ENCODE peak calls at places on chromosomes 4 and X, in four cellular contexts. B is thyroid gland; U is CD8-positive, alpha-beta T cell; Q is stomach. T is an unnamed sample.

GRCh38 chr4:119035941-119036737 is 99.5 kb upstream of the MYOZ2 start:
- DNase-seq in B (no peak), U (no peak), Q (no peak), T (no peak)

GRCh38 chrX:7170903-7171302 is 22.9 kb upstream of the PUDP start:
- DNase-seq in B (no peak), U (peak; percentile 62), Q (peak; percentile 32), T (peak; percentile 13)

GRCh38 chrX:154378059-154378798 is 866 bp upstream of the EMD start:
- DNase-seq in B (peak; percentile 78), U (peak; percentile 66), Q (peak; percentile 70), T (peak; percentile 29)

GRCh38 chrX:17473021-17473420 is 98.0 kb downstream of the NHS start:
- DNase-seq in B (no peak), U (no peak), Q (no peak), T (no peak)

GRCh38 chrX:150329282-150329681 is 33.8 kb upstream of the MAMLD1 start:
- DNase-seq in B (no peak), U (no peak), Q (no peak), T (no peak)

GRCh38 chr4:100907465-100908454 is 389.9 kb upstream of the EMCN start:
- DNase-seq in B (no peak), U (no peak), Q (no peak), T (no peak)

GRCh38 chrX:139211568-139212182 is 318.9 kb upstream of the F9 start:
- DNase-seq in B (no peak), U (no peak), Q (no peak), T (no peak)

GRCh38 chrX:122363112-122363511 is 821.0 kb upstream of the GRIA3 start:
- DNase-seq in B (no peak), U (no peak), Q (no peak), T (peak; percentile 12)

GRCh38 chrX:86002076-86002896 is 45.1 kb downstream of the CHM start:
- DNase-seq in B (peak; percentile 2), U (no peak), Q (peak; percentile 49), T (no peak)

GRCh38 chrX:154401045-154401799 is 3.0 kb downstream of the RPL10 start:
- DNase-seq in B (no peak), U (no peak), Q (no peak), T (no peak)

GRCh38 chr4:161573836-161574235 is 590.0 kb downstream of the FSTL5 start:
- DNase-seq in B (no peak), U (no peak), Q (no peak), T (no peak)

GRCh38 chr4:175377203-175377602 is 434.9 kb downstream of the GPM6A start:
- DNase-seq in B (no peak), U (no peak), Q (no peak), T (no peak)

GRCh38 chrX:21394792-21395191 is 20.6 kb downstream of the CNKSR2 start:
- DNase-seq in B (no peak), U (no peak), Q (no peak), T (no peak)

GRCh38 chr4:19486400-19486799 is 765.3 kb upstream of the SLIT2 start:
- DNase-seq in B (peak; percentile 24), U (no peak), Q (no peak), T (no peak)

GRCh38 chr4:101981756-101982155 is 191.2 kb downstream of the BANK1 start:
- DNase-seq in B (peak; percentile 21), U (no peak), Q (no peak), T (no peak)

DNA sequence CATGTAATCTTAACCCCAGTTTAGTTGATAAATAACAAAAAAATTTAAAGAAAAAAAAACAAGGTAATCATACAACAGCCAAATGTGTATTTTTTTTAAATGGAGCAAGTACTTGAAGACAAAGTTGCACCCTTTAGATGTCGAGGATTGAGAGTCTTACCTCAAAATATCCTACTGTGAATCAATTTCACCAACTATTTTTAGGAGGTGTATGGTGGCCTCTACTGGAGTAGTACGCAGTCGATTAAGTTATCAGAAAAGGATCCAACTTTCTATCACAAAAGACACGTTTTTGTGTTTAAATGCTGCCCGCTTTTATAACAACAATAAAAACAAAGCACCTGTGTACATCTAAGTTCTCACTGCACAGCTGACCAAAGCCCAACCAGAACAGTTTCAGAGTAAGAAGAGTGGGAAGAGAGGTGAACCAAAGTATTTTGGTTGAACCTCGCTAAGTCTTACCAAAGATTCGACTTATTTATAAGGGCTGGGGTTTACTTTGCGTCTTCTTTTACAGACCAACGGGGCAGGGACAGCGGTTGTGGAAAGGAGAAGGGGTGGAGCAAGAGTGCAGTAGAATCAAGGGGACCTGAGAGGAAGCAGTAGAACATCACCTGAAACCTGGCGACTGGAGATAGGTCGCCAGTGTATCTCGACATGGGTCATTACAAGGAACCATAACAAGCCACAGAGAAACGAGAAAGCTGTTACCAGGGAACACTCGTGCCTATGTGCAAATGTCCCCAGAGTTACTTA is 1.2 kb downstream of the RPS6KA6 start:
- DNase-seq in B (peak; percentile 21), U (no peak), Q (no peak), T (peak; percentile 16)
- TF ChIP-seq CTCF in B (no peak), U (no peak), Q (no peak), T (no peak)

GRCh38 chr4:140863187-140863586 is 107.0 kb upstream of the TBC1D9 start:
- DNase-seq in B (no peak), U (no peak), Q (no peak), T (no peak)
- TF ChIP-seq CTCF in B (no peak), U (no peak), Q (no peak), T (no peak)

GRCh38 chr4:114807759-114808404 is 209.3 kb downstream of the UGT8 start:
- DNase-seq in B (peak; percentile 8), U (no peak), Q (peak; percentile 45), T (peak; percentile 58)
- TF ChIP-seq CTCF in B (peak; percentile 56), U (peak; percentile 66), Q (no peak), T (no peak)

DNA sequence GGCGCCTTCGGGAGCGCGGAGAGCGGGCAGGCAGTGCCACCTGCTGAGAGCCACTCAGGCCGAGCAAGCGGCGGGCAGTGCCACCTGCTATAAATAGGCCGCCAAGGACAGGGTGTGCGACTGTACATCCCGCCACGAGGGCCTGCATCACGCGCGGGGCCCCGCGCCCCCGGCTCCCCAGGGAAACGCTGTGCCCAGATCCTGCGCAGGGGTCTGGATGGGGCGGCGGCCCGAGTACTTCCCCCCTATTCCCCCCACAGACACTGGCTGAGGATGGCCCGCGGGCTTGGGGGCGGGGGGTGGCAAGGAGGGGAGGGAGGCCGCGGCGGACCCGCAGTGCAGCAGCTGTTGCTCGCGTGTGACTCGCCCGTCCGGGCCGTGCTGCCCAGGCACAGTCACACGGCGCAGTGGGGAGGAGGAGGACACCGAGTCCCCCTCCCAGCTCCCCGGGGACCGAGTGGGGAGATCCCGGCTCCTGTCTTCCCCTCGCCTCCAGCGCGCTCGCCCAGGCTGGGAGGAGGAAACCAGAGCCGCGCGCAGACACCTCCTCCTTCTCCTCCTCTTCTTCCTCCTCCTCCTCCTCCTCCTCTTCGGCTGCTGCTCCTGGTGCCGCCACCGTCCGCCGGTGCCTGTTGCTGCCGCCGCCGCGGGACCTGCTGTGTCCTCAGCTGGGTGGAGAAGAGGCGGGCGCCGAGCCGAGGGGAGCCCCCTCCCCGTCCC is at the start of gene TBC1D1:
- DNase-seq in B (peak; percentile 90), U (peak; percentile 62), Q (peak; percentile 75), T (peak; percentile 60)
- TF ChIP-seq CTCF in B (peak; percentile 46), U (no peak), Q (no peak), T (peak; percentile 6)

T was measured in testis.